ENCODE peak calls at places on chromosome X, in nine cellular contexts. A, N, T, J, S, U, B, I and X are unnamed samples.
A peak's percentile ranks its signal among the peaks of the same experiment; 100 is the strongest.

GRCh38 chrX:64977830-64978229 is 1.6 kb upstream of the ZC4H2 start:
- DNase-seq in B (no peak), T (peak; percentile 40), N (no peak), S (no peak), A (no peak), U (no peak), J (no peak), I (no peak), X (no peak)

GRCh38 chrX:77962068-77962902 is 7.2 kb downstream of the PGAM4 start:
- DNase-seq in U (no peak), A (peak; percentile 24), N (no peak), T (no peak), I (peak; percentile 6), B (no peak), J (no peak), S (no peak), X (no peak)

GRCh38 chrX:53435997-53436396 is 1.8 kb upstream of the HSD17B10 start:
- DNase-seq in U (no peak), S (peak; percentile 45), I (peak; percentile 71), J (peak; percentile 36), B (peak; percentile 72), N (peak; percentile 56), A (peak; percentile 72), T (peak; percentile 80), X (peak; percentile 74)

GRCh38 chrX:29746326-29746725 is 469.0 kb upstream of the MAGEB2 start:
- DNase-seq in A (peak; percentile 34), S (no peak), U (no peak), B (no peak), J (no peak), I (peak; percentile 2), N (peak; percentile 49), T (peak; percentile 32), X (no peak)

GRCh38 chrX:139739138-139739537 is 31.2 kb upstream of the MCF2 start:
- DNase-seq in N (peak; percentile 67), J (no peak), U (no peak), T (peak; percentile 62), A (peak; percentile 19), S (peak; percentile 8), I (peak; percentile 65), B (no peak), X (no peak)

GRCh38 chrX:40108084-40108958 is 10.6 kb upstream of the BCOR start:
- DNase-seq in A (no peak), T (peak; percentile 74), J (peak; percentile 42), I (peak; percentile 62), B (peak; percentile 80), N (peak; percentile 67), U (no peak), S (peak; percentile 86), X (peak; percentile 68)

GRCh38 chrX:115318139-115318538 is 28.6 kb downstream of the LUZP4 start:
- DNase-seq in N (no peak), J (no peak), U (no peak), S (no peak), T (no peak), B (no peak), A (no peak), I (no peak), X (no peak)

GRCh38 chrX:16640823-16641222 is 9.1 kb upstream of the S100G start:
- DNase-seq in J (no peak), A (no peak), B (no peak), U (no peak), I (no peak), T (no peak), N (no peak), S (no peak), X (no peak)

GRCh38 chrX:111095974-111096870 is at the start of gene PAK3:
- DNase-seq in N (peak; percentile 26), T (peak; percentile 15), S (peak; percentile 25), I (peak; percentile 85), A (peak; percentile 60), B (peak; percentile 72), U (peak; percentile 66), J (no peak), X (peak; percentile 35)

GRCh38 chrX:29257516-29257915 is 670.3 kb downstream of the IL1RAPL1 start:
- DNase-seq in J (no peak), N (peak; percentile 2), T (no peak), A (peak; percentile 65), U (no peak), B (no peak), I (peak; percentile 30), S (peak; percentile 5), X (no peak)

GRCh38 chrX:151973851-151974335 is 583 bp downstream of the GABRE start:
- DNase-seq in N (peak; percentile 43), B (peak; percentile 45), U (peak; percentile 39), S (peak; percentile 77), I (peak; percentile 43), T (peak; percentile 72), J (peak; percentile 37), A (no peak), X (no peak)

GRCh38 chrX:120306640-120307039 is 4.6 kb downstream of the TMEM255A start:
- DNase-seq in I (no peak), S (no peak), U (no peak), N (no peak), A (no peak), B (no peak), J (no peak), T (no peak), X (no peak)

GRCh38 chrX:120302434-120302833 is 8.8 kb downstream of the TMEM255A start:
- DNase-seq in I (no peak), N (no peak), J (no peak), U (no peak), S (no peak), T (no peak), B (peak; percentile 21), A (no peak), X (no peak)

GRCh38 chrX:120308558-120308957 is 2.7 kb downstream of the TMEM255A start:
- DNase-seq in B (no peak), S (no peak), J (no peak), N (no peak), T (no peak), U (no peak), I (peak; percentile 2), A (no peak), X (no peak)

GRCh38 chrX:120304241-120304640 is 7.0 kb downstream of the TMEM255A start:
- DNase-seq in B (no peak), T (no peak), U (no peak), I (no peak), A (no peak), N (no peak), J (no peak), S (no peak), X (no peak)

DNA sequence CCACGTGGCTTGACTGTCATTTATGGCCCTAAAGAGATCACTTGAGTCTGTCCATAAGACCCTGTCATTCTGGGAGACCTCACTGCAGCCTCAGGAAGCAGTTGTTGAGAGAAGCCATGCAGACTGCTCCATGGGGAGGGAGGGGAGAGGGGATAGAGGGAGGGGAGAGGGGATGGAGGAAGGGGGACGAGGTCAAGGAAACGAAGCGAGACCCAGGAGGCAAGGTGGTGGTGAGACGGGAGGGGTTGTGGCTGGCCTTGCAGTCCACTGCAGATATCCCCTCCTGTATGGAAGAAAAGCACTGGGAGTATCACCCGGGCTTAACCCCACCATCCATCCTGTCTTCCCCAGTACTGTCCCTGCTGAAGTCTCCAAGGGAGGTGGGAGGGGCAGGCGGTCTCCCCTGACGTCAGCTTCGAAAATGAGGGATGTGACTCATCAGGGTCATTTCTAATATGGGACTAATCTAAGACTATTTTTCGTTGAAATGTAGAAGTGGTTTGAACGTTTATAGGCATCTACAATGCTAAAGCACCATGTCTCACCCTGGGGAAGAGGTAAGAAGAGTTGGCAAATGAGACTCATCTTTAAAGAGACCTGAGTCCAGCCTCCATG is 5.6 kb downstream of the TMEM255A start:
- DNase-seq in A (no peak), U (no peak), I (peak; percentile 4), J (no peak), B (no peak), T (no peak), S (no peak), N (no peak), X (no peak)
- H3K4me3 ChIP-seq in A (no peak overlapping the region), U (no peak overlapping the region), I (no peak overlapping the region), J (no peak overlapping the region), B (no peak overlapping the region), T (no peak overlapping the region), S (no peak overlapping the region), N (no peak overlapping the region), X (no peak overlapping the region)

GRCh38 chrX:153410888-153411254 is 401 bp upstream of the ZFP92 start:
- DNase-seq in J (no peak), S (no peak), I (no peak), A (no peak), U (no peak), B (no peak), T (no peak), N (no peak), X (no peak)
- H3K4me3 ChIP-seq in J (peak overlapping the region; percentile 68), S (peak overlapping the region; percentile 40), I (no peak overlapping the region), A (peak overlapping the region; percentile 30), U (peak overlapping the region; percentile 44), B (no peak overlapping the region), T (peak overlapping the region; percentile 35), N (peak overlapping the region; percentile 26), X (peak overlapping the region; percentile 59)

DNA sequence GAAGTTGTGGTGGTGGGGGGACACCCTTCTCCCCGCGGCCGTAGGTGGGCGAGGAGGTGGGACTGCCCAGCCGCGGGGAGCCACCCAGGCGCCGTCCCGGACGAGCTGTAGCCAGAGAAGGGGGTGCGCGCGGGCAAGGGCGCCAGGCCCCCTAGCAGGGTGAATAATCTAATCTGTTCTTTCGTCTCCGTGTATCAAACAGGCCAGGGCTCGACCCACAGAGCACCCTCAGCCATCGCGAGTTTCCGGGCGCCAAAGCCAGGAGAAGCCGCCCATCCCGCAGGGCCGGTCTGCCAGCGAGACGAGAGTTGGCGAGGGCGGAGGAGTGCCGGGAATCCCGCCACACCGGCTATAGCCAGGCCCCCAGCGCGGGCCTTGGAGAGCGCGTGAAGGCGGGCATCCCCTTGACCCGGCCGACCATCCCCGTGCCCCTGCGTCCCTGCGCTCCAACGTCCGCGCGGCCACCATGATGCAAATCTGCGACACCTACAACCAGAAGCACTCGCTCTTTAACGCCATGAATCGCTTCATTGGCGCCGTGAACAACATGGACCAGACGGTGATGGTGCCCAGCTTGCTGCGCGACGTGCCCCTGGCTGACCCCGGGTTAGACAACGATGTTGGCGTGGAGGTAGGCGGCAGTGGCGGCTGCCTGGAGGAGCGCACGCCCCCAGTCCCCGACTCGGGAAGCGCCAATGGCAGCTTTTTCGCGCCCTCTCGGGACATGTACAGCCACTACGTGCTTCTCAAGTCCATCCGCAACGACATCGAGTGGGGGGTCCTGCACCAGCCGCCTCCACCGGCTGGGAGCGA is 3.4 kb downstream of the MID1IP1 start:
- DNase-seq in T (peak; percentile 70), I (no peak), J (peak; percentile 33), N (no peak), U (peak; percentile 19), A (peak; percentile 25), S (peak; percentile 62), B (peak; percentile 46), X (peak; percentile 52)
- H3K4me3 ChIP-seq in T (peak overlapping the region; percentile 89), I (peak overlapping the region; percentile 64), J (peak overlapping the region; percentile 82), N (peak overlapping the region; percentile 76), U (peak overlapping the region; percentile 81), A (peak overlapping the region; percentile 58), S (peak overlapping the region; percentile 77), B (peak overlapping the region; percentile 51), X (peak overlapping the region; percentile 63)

DNA sequence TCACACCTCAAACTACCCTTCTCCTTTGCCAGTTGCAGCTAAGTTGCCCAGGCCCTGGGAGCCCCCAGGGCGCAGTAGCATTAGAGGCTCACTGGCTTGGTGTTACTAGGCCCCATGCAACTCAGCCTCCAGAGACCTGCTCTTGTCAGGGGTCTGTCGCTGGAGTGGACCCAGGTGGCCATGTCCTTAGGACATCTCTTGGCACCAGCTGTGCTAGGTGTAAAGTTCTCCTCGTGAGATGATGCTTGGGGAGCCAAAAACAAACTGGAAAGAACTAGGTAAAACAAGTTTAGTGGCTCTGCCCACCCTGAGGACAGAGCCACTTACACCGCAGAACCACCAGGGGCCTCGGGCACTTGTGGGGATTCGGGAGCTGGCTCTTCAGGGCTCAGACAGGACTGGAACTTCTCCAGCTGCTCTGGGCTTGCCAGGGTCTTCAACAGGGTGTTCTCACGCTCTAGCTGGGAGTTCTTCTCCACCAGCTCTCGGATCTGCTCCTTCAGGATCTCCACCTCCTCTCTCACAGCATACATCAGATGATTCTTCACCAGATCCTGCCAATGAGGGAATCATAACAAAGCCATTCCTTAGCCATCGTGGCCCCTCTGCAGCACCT is 61.3 kb downstream of the TSC22D3 start:
- DNase-seq in N (peak; percentile 8), A (peak; percentile 57), J (no peak), S (no peak), B (no peak), T (peak; percentile 52), I (peak; percentile 31), U (no peak), X (no peak)
- H3K4me3 ChIP-seq in N (no peak overlapping the region), A (peak overlapping the region; percentile 88), J (peak overlapping the region; percentile 76), S (no peak overlapping the region), B (no peak overlapping the region), T (peak overlapping the region; percentile 91), I (peak overlapping the region; percentile 58), U (peak overlapping the region; percentile 95), X (peak overlapping the region; percentile 72)